ENCODE peak calls at places on chromosomes 4 and X, in nine cellular contexts. One of them, this sample, is unnamed.

GRCh38 chr4:82376109-82376508 is 2.3 kb upstream of the HNRNPD start:
- DNase-seq in HFFc6: no peak
- DNase-seq in astrocyte of the spinal cord: no peak
- DNase-seq in GM13976: no peak
- DNase-seq in Peyer's patch: no peak
- DNase-seq in fibroblast of lung: no peak
- DNase-seq in PC-3: no peak
- DNase-seq in neural progenitor cell: no peak
- DNase-seq in lower lobe of right lung: no peak
- DNase-seq in this sample: no peak

GRCh38 chr4:102832105-102832504 is 4.8 kb upstream of the UBE2D3 start:
- DNase-seq in fibroblast of lung: no peak
- DNase-seq in neural progenitor cell: no peak
- DNase-seq in astrocyte of the spinal cord: no peak
- DNase-seq in GM13976: no peak
- DNase-seq in HFFc6: no peak
- DNase-seq in Peyer's patch: no peak
- DNase-seq in lower lobe of right lung: no peak
- DNase-seq in PC-3: no peak
- DNase-seq in this sample: no peak

GRCh38 chr4:152392079-152392478 is 143.8 kb downstream of the FBXW7 start:
- DNase-seq in GM13976: no peak
- DNase-seq in Peyer's patch: no peak
- DNase-seq in PC-3: peak; percentile 14
- DNase-seq in fibroblast of lung: no peak
- DNase-seq in neural progenitor cell: no peak
- DNase-seq in lower lobe of right lung: no peak
- DNase-seq in HFFc6: no peak
- DNase-seq in astrocyte of the spinal cord: no peak
- DNase-seq in this sample: no peak

GRCh38 chr4:7607156-7607910 is 172.6 kb upstream of the PSAPL1 start:
- DNase-seq in GM13976: no peak
- DNase-seq in fibroblast of lung: peak; percentile 72
- DNase-seq in astrocyte of the spinal cord: no peak
- DNase-seq in PC-3: no peak
- DNase-seq in lower lobe of right lung: no peak
- DNase-seq in HFFc6: peak; percentile 20
- DNase-seq in neural progenitor cell: no peak
- DNase-seq in Peyer's patch: no peak
- DNase-seq in this sample: no peak

GRCh38 chr4:69707807-69708206 is 52.6 kb downstream of the SULT1B1 start:
- DNase-seq in GM13976: no peak
- DNase-seq in fibroblast of lung: peak; percentile 6
- DNase-seq in HFFc6: no peak
- DNase-seq in lower lobe of right lung: no peak
- DNase-seq in PC-3: peak; percentile 67
- DNase-seq in neural progenitor cell: no peak
- DNase-seq in Peyer's patch: no peak
- DNase-seq in astrocyte of the spinal cord: no peak
- DNase-seq in this sample: no peak

GRCh38 chr4:185638548-185639301 is 103.4 kb upstream of the PDLIM3 start:
- DNase-seq in PC-3: no peak
- DNase-seq in GM13976: no peak
- DNase-seq in lower lobe of right lung: no peak
- DNase-seq in fibroblast of lung: no peak
- DNase-seq in HFFc6: no peak
- DNase-seq in astrocyte of the spinal cord: no peak
- DNase-seq in neural progenitor cell: peak; percentile 27
- DNase-seq in Peyer's patch: no peak
- DNase-seq in this sample: no peak

GRCh38 chr4:154160925-154161324 is 330.7 kb downstream of the DCHS2 start:
- DNase-seq in GM13976: no peak
- DNase-seq in neural progenitor cell: no peak
- DNase-seq in lower lobe of right lung: no peak
- DNase-seq in PC-3: no peak
- DNase-seq in fibroblast of lung: peak; percentile 26
- DNase-seq in astrocyte of the spinal cord: no peak
- DNase-seq in HFFc6: no peak
- DNase-seq in Peyer's patch: no peak
- DNase-seq in this sample: no peak

GRCh38 chr4:156763511-156763910 is 208.1 kb downstream of the PDGFC start:
- DNase-seq in astrocyte of the spinal cord: no peak
- DNase-seq in GM13976: no peak
- DNase-seq in lower lobe of right lung: no peak
- DNase-seq in fibroblast of lung: peak; percentile 59
- DNase-seq in Peyer's patch: no peak
- DNase-seq in neural progenitor cell: no peak
- DNase-seq in PC-3: no peak
- DNase-seq in HFFc6: peak; percentile 31
- DNase-seq in this sample: no peak

GRCh38 chrX:118528089-118528753 is 32.6 kb downstream of the DOCK11 start:
- DNase-seq in HFFc6: no peak
- DNase-seq in fibroblast of lung: no peak
- DNase-seq in PC-3: no peak
- DNase-seq in Peyer's patch: peak; percentile 59
- DNase-seq in astrocyte of the spinal cord: no peak
- DNase-seq in GM13976: peak; percentile 43
- DNase-seq in lower lobe of right lung: no peak
- DNase-seq in neural progenitor cell: no peak
- DNase-seq in this sample: no peak

GRCh38 chr4:24067781-24068193 is 177.9 kb upstream of the PPARGC1A start:
- DNase-seq in Peyer's patch: no peak
- DNase-seq in astrocyte of the spinal cord: peak; percentile 53
- DNase-seq in HFFc6: peak; percentile 63
- DNase-seq in neural progenitor cell: no peak
- DNase-seq in lower lobe of right lung: no peak
- DNase-seq in PC-3: peak; percentile 28
- DNase-seq in GM13976: no peak
- DNase-seq in fibroblast of lung: peak; percentile 80
- DNase-seq in this sample: no peak

DNA sequence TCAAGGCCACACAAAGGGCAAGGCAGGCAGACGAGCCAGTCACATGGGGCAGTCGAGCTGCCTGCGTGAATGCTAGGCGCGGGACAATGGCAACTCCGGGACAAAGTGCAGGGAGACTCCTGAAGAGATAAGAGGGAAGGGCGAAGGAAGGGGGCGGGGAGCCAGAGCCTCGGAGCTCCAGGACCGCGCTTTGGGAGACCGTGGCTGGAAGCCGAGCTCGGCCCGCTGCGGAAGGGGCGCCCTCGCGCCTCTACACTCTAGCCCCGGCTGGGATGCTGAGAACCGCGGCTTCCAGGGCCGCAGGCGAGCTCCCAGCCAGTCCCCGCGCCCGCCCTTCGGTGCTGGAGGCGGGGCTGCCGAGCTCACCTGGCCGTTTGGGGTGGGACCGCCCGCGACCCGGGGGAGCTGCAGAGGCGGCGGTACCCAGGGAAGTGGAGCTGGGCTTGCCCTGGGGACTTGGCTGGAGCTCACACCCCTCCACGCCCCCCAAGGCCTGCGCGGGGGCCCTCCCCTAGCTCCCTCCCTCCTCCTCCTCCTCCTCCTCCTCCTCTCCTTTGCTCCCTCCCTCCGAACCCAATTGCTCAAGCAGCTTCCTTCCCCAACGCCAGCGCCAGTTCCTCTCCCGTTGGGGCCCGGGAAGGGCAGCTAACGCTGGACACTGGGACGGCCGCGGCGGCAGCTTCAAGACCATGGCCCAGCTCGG is at the start of gene SOWAHD:
- DNase-seq in astrocyte of the spinal cord: no peak
- DNase-seq in Peyer's patch: peak; percentile 65
- DNase-seq in GM13976: peak; percentile 49
- DNase-seq in HFFc6: no peak
- DNase-seq in lower lobe of right lung: peak; percentile 63
- DNase-seq in fibroblast of lung: no peak
- DNase-seq in neural progenitor cell: peak; percentile 60
- DNase-seq in PC-3: peak; percentile 50
- DNase-seq in this sample: no peak
- TF ChIP-seq CTCF in astrocyte of the spinal cord: no peak
- TF ChIP-seq CTCF in Peyer's patch: no peak
- TF ChIP-seq CTCF in GM13976: no peak
- TF ChIP-seq CTCF in HFFc6: no peak
- TF ChIP-seq CTCF in lower lobe of right lung: no peak
- TF ChIP-seq CTCF in fibroblast of lung: no peak
- TF ChIP-seq CTCF in neural progenitor cell: no peak
- TF ChIP-seq CTCF in PC-3: no peak
- TF ChIP-seq CTCF in this sample: no peak

GRCh38 chr4:167020410-167020809 is 213.9 kb downstream of the SPOCK3 start:
- DNase-seq in fibroblast of lung: peak; percentile 2
- DNase-seq in neural progenitor cell: peak; percentile 21
- DNase-seq in Peyer's patch: no peak
- DNase-seq in PC-3: peak; percentile 13
- DNase-seq in GM13976: no peak
- DNase-seq in astrocyte of the spinal cord: no peak
- DNase-seq in lower lobe of right lung: no peak
- DNase-seq in HFFc6: no peak
- DNase-seq in this sample: no peak
- TF ChIP-seq CTCF in fibroblast of lung: peak; percentile 53
- TF ChIP-seq CTCF in neural progenitor cell: peak; percentile 43
- TF ChIP-seq CTCF in Peyer's patch: no peak
- TF ChIP-seq CTCF in PC-3: peak; percentile 51
- TF ChIP-seq CTCF in GM13976: peak; percentile 20
- TF ChIP-seq CTCF in astrocyte of the spinal cord: peak; percentile 44
- TF ChIP-seq CTCF in lower lobe of right lung: no peak
- TF ChIP-seq CTCF in HFFc6: peak; percentile 26
- TF ChIP-seq CTCF in this sample: peak; percentile 37

GRCh38 chrX:43940811-43941210 is 32.4 kb downstream of the NDP start:
- DNase-seq in PC-3: peak; percentile 68
- DNase-seq in astrocyte of the spinal cord: peak; percentile 54
- DNase-seq in lower lobe of right lung: no peak
- DNase-seq in HFFc6: peak; percentile 18
- DNase-seq in fibroblast of lung: peak; percentile 71
- DNase-seq in neural progenitor cell: no peak
- DNase-seq in GM13976: no peak
- DNase-seq in Peyer's patch: no peak
- DNase-seq in this sample: no peak

DNA sequence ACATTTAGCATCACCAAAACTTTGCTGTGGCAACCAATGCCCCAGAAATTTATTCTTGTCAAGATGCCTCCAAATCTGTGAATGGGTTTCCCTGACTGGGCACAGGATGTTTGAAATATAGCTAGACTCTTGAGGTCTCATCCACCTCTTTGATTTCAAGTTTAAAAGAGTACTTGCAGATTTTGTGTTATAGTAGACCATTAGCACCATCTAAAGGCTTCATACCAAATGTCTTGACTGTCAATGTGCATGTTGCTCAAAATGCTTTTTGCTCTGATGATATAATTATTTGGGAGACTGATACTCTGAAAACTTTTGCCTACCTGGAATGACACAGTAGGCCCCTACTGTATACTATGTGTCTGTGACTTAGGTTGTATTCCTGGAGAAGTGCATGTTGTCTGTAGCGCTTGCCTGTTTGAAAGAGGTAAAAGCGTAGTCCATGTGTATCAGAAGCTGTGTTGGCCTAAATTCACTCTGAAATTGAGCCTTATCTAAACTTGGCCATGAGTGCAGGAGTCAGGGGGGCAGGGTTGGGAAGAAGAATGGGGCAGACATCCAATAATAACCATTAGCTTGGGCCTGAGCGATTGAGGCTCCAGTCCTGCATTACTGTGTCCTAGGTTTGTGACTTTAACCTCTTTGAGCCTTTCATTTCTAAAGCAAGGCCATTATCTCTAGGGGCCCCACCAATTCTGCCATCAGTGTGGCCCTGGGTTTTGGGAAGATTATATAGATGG is 33.8 kb downstream of the NDP start:
- DNase-seq in neural progenitor cell: no peak
- DNase-seq in GM13976: no peak
- DNase-seq in HFFc6: no peak
- DNase-seq in astrocyte of the spinal cord: peak; percentile 10
- DNase-seq in lower lobe of right lung: no peak
- DNase-seq in Peyer's patch: no peak
- DNase-seq in PC-3: peak; percentile 36
- DNase-seq in fibroblast of lung: peak; percentile 13
- DNase-seq in this sample: no peak
- TF ChIP-seq CTCF in neural progenitor cell: peak; percentile 15
- TF ChIP-seq CTCF in GM13976: no peak
- TF ChIP-seq CTCF in HFFc6: no peak
- TF ChIP-seq CTCF in astrocyte of the spinal cord: no peak
- TF ChIP-seq CTCF in lower lobe of right lung: no peak
- TF ChIP-seq CTCF in Peyer's patch: no peak
- TF ChIP-seq CTCF in PC-3: peak; percentile 46
- TF ChIP-seq CTCF in fibroblast of lung: peak; percentile 8
- TF ChIP-seq CTCF in this sample: no peak

GRCh38 chr4:147799986-147800555 is 68.2 kb downstream of the ARHGAP10 start:
- DNase-seq in PC-3: no peak
- DNase-seq in astrocyte of the spinal cord: peak; percentile 59
- DNase-seq in lower lobe of right lung: no peak
- DNase-seq in fibroblast of lung: peak; percentile 34
- DNase-seq in neural progenitor cell: peak; percentile 33
- DNase-seq in GM13976: peak; percentile 70
- DNase-seq in Peyer's patch: no peak
- DNase-seq in HFFc6: no peak
- DNase-seq in this sample: peak; percentile 82
- TF ChIP-seq CTCF in PC-3: no peak
- TF ChIP-seq CTCF in astrocyte of the spinal cord: no peak
- TF ChIP-seq CTCF in lower lobe of right lung: no peak
- TF ChIP-seq CTCF in fibroblast of lung: no peak
- TF ChIP-seq CTCF in neural progenitor cell: no peak
- TF ChIP-seq CTCF in GM13976: no peak
- TF ChIP-seq CTCF in Peyer's patch: no peak
- TF ChIP-seq CTCF in HFFc6: no peak
- TF ChIP-seq CTCF in this sample: peak; percentile 36

DNA sequence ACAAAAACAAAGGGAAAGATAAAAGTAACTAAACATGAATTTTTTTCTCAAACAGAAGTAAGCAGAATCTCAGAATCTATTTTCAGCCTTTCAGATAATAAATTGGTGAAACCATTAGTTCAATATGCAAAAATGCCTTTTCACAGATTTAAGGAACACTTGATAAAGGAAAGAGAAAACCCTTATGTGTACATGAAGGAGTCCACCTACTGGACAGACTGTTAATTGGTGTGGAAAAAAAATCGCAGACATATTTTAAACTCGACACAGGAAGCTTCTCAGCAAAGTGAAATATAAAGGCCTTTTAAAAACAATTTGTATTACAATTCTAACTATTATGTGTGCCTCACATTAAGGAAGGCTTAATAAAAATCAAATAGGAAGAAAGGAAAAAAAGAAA is 22.3 kb downstream of the COX7B2 start:
- DNase-seq in GM13976: no peak
- DNase-seq in PC-3: peak; percentile 38
- DNase-seq in astrocyte of the spinal cord: peak; percentile 27
- DNase-seq in fibroblast of lung: peak; percentile 12
- DNase-seq in Peyer's patch: no peak
- DNase-seq in neural progenitor cell: no peak
- DNase-seq in HFFc6: no peak
- DNase-seq in lower lobe of right lung: no peak
- DNase-seq in this sample: no peak
- TF ChIP-seq CTCF in GM13976: no peak
- TF ChIP-seq CTCF in PC-3: peak; percentile 52
- TF ChIP-seq CTCF in astrocyte of the spinal cord: peak; percentile 47
- TF ChIP-seq CTCF in fibroblast of lung: peak; percentile 51
- TF ChIP-seq CTCF in Peyer's patch: no peak
- TF ChIP-seq CTCF in neural progenitor cell: peak; percentile 42
- TF ChIP-seq CTCF in HFFc6: peak; percentile 54
- TF ChIP-seq CTCF in lower lobe of right lung: no peak
- TF ChIP-seq CTCF in this sample: no peak